ENCODE peak calls at places on chromosomes 11 and 22, in eight cellular contexts. Z, D, I, V, O, W, F and S are unnamed samples.
A peak's percentile ranks its signal among the peaks of the same experiment; 100 is the strongest.

GRCh38 chr11:66002648-66003225 is 434 bp downstream of the BANF1 start:
- DNase-seq in Z (no peak), D (peak; percentile 43), I (peak; percentile 45), V (peak; percentile 71), O (no peak), W (peak; percentile 83), F (no peak), S (no peak)

GRCh38 chr22:36457688-36458450 is 23.6 kb downstream of the TXN2 start:
- DNase-seq in Z (no peak), D (no peak), I (peak; percentile 63), V (no peak), O (no peak), W (peak; percentile 82), F (no peak), S (no peak)

GRCh38 chr11:117910525-117910924 is 18.7 kb downstream of the TMPRSS13 start:
- DNase-seq in Z (no peak), D (no peak), I (no peak), V (peak; percentile 39), O (no peak), W (no peak), F (no peak), S (no peak)

GRCh38 chr11:31237819-31238771 is 131.4 kb downstream of the DCDC1 start:
- DNase-seq in Z (peak; percentile 89), D (no peak), I (peak; percentile 41), V (no peak), O (no peak), W (no peak), F (no peak), S (no peak)

GRCh38 chr11:114058026-114058706 is 1.3 kb upstream of the ZBTB16 start:
- DNase-seq in Z (peak; percentile 65), D (no peak), I (peak; percentile 74), V (peak; percentile 55), O (no peak), W (peak; percentile 93), F (no peak), S (no peak)

GRCh38 chr11:126391286-126391954 is 35.9 kb downstream of the ST3GAL4 start:
- DNase-seq in Z (no peak), D (no peak), I (no peak), V (no peak), O (no peak), W (no peak), F (no peak), S (no peak)

GRCh38 chr11:12517741-12518140 is 140.4 kb downstream of the PARVA start:
- DNase-seq in Z (no peak), D (no peak), I (no peak), V (no peak), O (no peak), W (no peak), F (no peak), S (no peak)

GRCh38 chr22:27391092-27391770 is 410.3 kb downstream of the MN1 start:
- DNase-seq in Z (peak; percentile 35), D (no peak), I (peak; percentile 12), V (peak; percentile 81), O (no peak), W (peak; percentile 72), F (no peak), S (no peak)

GRCh38 chr11:120835601-120836228 is 188.2 kb upstream of the TBCEL start:
- DNase-seq in Z (no peak), D (no peak), I (no peak), V (no peak), O (no peak), W (no peak), F (peak; percentile 81), S (no peak)

GRCh38 chr22:30205281-30206115 is 41.1 kb downstream of the LIF start:
- DNase-seq in Z (no peak), D (no peak), I (peak; percentile 100), V (peak; percentile 30), O (no peak), W (peak; percentile 57), F (no peak), S (no peak)

GRCh38 chr11:129458756-129459535 is 83.3 kb downstream of the BARX2 start:
- DNase-seq in Z (no peak), D (no peak), I (no peak), V (no peak), O (no peak), W (no peak), F (no peak), S (no peak)

GRCh38 chr11:35313066-35313765 is 106.1 kb downstream of the SLC1A2 start:
- DNase-seq in Z (no peak), D (no peak), I (no peak), V (no peak), O (no peak), W (no peak), F (peak; percentile 85), S (no peak)

GRCh38 chr11:128759597-128759996 is 65.7 kb downstream of the FLI1 start:
- DNase-seq in Z (no peak), D (no peak), I (peak; percentile 84), V (no peak), O (no peak), W (no peak), F (no peak), S (no peak)

GRCh38 chr11:11476971-11477645 is 124.1 kb upstream of the CSNK2A3 start:
- DNase-seq in Z (no peak), D (no peak), I (no peak), V (no peak), O (no peak), W (no peak), F (no peak), S (no peak)

GRCh38 chr11:12160680-12161079 is 50.3 kb downstream of the MICAL2 start:
- DNase-seq in Z (no peak), D (no peak), I (peak; percentile 58), V (peak; percentile 16), O (no peak), W (no peak), F (no peak), S (no peak)

GRCh38 chr22:23264610-23265388 is 84.5 kb downstream of the BCR start:
- DNase-seq in Z (no peak), D (no peak), I (no peak), V (peak; percentile 57), O (no peak), W (peak; percentile 85), F (peak; percentile 32), S (no peak)

GRCh38 chr22:39658367-39658766 is 87.8 kb downstream of the CACNA1I start:
- DNase-seq in Z (no peak), D (no peak), I (no peak), V (no peak), O (peak; percentile 32), W (no peak), F (no peak), S (no peak)

GRCh38 chr11:2928605-2929510 is at the start of gene PHLDA2:
- DNase-seq in Z (peak; percentile 64), D (peak; percentile 81), I (peak; percentile 82), V (peak; percentile 42), O (peak; percentile 32), W (peak; percentile 74), F (peak; percentile 54), S (no peak)

GRCh38 chr11:60771879-60772525 is 13.1 kb upstream of the MS4A10 start:
- DNase-seq in Z (no peak), D (no peak), I (peak; percentile 45), V (no peak), O (no peak), W (no peak), F (peak; percentile 73), S (no peak)

GRCh38 chr11:13207665-13208594 is 69.7 kb upstream of the BMAL1 start:
- DNase-seq in Z (no peak), D (peak; percentile 25), I (peak; percentile 89), V (no peak), O (no peak), W (peak; percentile 62), F (peak; percentile 44), S (no peak)

GRCh38 chr22:27541831-27542230 is 259.7 kb downstream of the MN1 start:
- DNase-seq in Z (no peak), D (no peak), I (no peak), V (no peak), O (no peak), W (no peak), F (no peak), S (no peak)

GRCh38 chr11:72227316-72228228 is 3.0 kb downstream of the INPPL1 start:
- DNase-seq in Z (no peak), D (no peak), I (peak; percentile 19), V (peak; percentile 10), O (no peak), W (peak; percentile 61), F (no peak), S (no peak)

GRCh38 chr11:85835729-85836128 is 19.5 kb upstream of the CCDC83 start:
- DNase-seq in Z (no peak), D (no peak), I (no peak), V (no peak), O (no peak), W (no peak), F (no peak), S (no peak)
- TF ChIP-seq CTCF in Z (no peak), D (no peak), I (no peak), V (no peak), O (no peak), W (no peak), F (no peak), S (no peak)

GRCh38 chr22:50018608-50019291 is 6.2 kb upstream of the IL17REL start:
- DNase-seq in Z (no peak), D (no peak), I (no peak), V (no peak), O (no peak), W (no peak), F (no peak), S (no peak)
- TF ChIP-seq CTCF in Z (no peak), D (no peak), I (no peak), V (no peak), O (no peak), W (no peak), F (no peak), S (no peak)

GRCh38 chr11:81422402-81422801 is 1311.3 kb downstream of the FAM181B start:
- DNase-seq in Z (no peak), D (no peak), I (no peak), V (no peak), O (no peak), W (no peak), F (no peak), S (no peak)

DNA sequence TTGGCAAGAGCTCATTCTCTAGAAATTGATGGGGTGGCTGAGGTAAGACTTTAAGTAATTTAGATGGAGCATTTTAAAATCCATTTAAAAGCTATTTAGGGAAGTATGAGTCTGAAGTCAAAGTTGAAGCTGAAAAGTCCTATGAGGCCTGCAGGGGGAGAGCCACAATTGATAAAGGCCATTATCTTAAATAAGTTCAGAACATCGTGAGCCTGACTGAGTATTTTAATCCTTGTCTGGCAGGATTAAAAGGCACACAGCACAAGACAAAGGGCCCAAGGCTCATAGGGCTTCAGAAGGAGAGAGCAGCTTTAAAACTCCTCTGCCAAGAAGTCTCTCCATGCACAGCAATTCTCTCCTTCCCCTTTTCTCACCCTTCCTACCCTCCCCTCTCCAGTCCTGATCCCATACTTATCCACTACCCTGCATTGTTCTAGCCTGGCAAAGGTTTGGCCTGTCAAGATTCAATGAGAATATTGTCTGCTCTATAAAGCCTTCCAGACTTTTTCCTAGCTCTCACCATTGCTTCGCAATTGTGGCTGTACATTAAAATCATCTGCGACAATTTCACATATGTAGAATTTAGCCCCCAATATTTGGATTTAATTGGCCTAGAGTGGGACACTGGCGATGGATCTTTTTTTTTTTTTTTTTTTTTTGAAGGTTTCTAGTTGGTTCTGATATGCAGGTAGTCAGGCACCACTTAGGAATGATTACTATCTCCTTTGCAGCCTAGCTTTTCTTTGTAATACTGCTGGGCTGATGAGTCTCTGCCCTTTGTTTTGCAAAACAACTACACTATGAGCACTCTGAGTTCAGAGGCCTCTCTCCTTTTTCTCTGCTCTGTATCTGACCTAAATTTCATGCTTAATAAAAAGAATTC is 1312.8 kb downstream of the FAM181B start:
- DNase-seq in Z (peak; percentile 76), D (no peak), I (no peak), V (peak; percentile 16), O (no peak), W (no peak), F (no peak), S (no peak)
- TF ChIP-seq CTCF in Z (peak; percentile 55), D (no peak), I (no peak), V (no peak), O (no peak), W (no peak), F (no peak), S (no peak)

GRCh38 chr11:27381238-27381666 is 18.2 kb upstream of the CCDC34 start:
- DNase-seq in Z (no peak), D (no peak), I (no peak), V (no peak), O (no peak), W (no peak), F (no peak), S (no peak)
- TF ChIP-seq CTCF in Z (no peak), D (no peak), I (no peak), V (no peak), O (no peak), W (no peak), F (no peak), S (no peak)